ENCODE peak calls at places on chromosomes 6 and 20, in eight cellular contexts. G is tibial artery, T is substantia nigra, B is RWPE1, I is NCI-H2029, X is HepG2, H is germinal center, K is HFFc6. W is an unnamed sample.

GRCh38 chr6:41558033-41558807 is 12.0 kb downstream of the FOXP4 start:
- DNase-seq in G (no peak), T (no peak), B (no peak), I (no peak), X (no peak), H (no peak), K (no peak), W (no peak)

GRCh38 chr20:6074145-6074561 is 20.3 kb upstream of the LRRN4 start:
- DNase-seq in G (no peak), T (no peak), B (no peak), I (no peak), X (peak; percentile 88), H (peak; percentile 26), K (peak; percentile 7), W (no peak)

GRCh38 chr20:35978041-35978513 is 9.7 kb downstream of the CNBD2 start:
- DNase-seq in G (no peak), T (no peak), B (no peak), I (no peak), X (no peak), H (no peak), K (no peak), W (no peak)

GRCh38 chr6:129849456-129849855 is 11.7 kb downstream of the TMEM244 start:
- DNase-seq in G (no peak), T (no peak), B (peak; percentile 46), I (no peak), X (no peak), H (no peak), K (peak; percentile 70), W (no peak)

GRCh38 chr6:66032626-66033025 is 325.6 kb upstream of the EYS start:
- DNase-seq in G (no peak), T (no peak), B (no peak), I (no peak), X (no peak), H (no peak), K (no peak), W (no peak)

GRCh38 chr6:31660224-31660997 is at the start of gene C6orf47:
- DNase-seq in G (peak; percentile 88), T (peak; percentile 64), B (peak; percentile 80), I (peak; percentile 67), X (peak; percentile 79), H (peak; percentile 88), K (peak; percentile 52), W (peak; percentile 71)

GRCh38 chr20:47688385-47689381 is 96.6 kb downstream of the SULF2 start:
- DNase-seq in G (no peak), T (no peak), B (no peak), I (no peak), X (no peak), H (no peak), K (no peak), W (no peak)

GRCh38 chr20:62741191-62741676 is 32.6 kb downstream of the NTSR1 start:
- DNase-seq in G (no peak), T (no peak), B (no peak), I (no peak), X (no peak), H (no peak), K (no peak), W (no peak)

GRCh38 chr6:43733471-43734293 is 36.3 kb upstream of the VEGFA start:
- DNase-seq in G (no peak), T (no peak), B (peak; percentile 46), I (no peak), X (no peak), H (no peak), K (no peak), W (no peak)

GRCh38 chr6:159842035-159842434 is 42.0 kb downstream of the PNLDC1 start:
- DNase-seq in G (no peak), T (no peak), B (no peak), I (no peak), X (peak; percentile 51), H (no peak), K (peak; percentile 23), W (no peak)

GRCh38 chr6:15374119-15374518 is 128.2 kb downstream of the JARID2 start:
- DNase-seq in G (no peak), T (no peak), B (no peak), I (no peak), X (no peak), H (no peak), K (no peak), W (no peak)

GRCh38 chr6:4774296-4774695 is 1.9 kb upstream of the CDYL start:
- DNase-seq in G (no peak), T (no peak), B (no peak), I (no peak), X (no peak), H (no peak), K (no peak), W (no peak)

GRCh38 chr20:39524371-39524911 is 562.3 kb downstream of the DHX35 start:
- DNase-seq in G (no peak), T (no peak), B (no peak), I (peak; percentile 2), X (no peak), H (no peak), K (no peak), W (no peak)

GRCh38 chr6:116280960-116281316 is 1.2 kb upstream of the TSPYL1 start:
- DNase-seq in G (no peak), T (no peak), B (no peak), I (no peak), X (no peak), H (no peak), K (no peak), W (no peak)

GRCh38 chr20:58697867-58698703 is 5.5 kb downstream of the NPEPL1 start:
- DNase-seq in G (no peak), T (no peak), B (no peak), I (no peak), X (no peak), H (no peak), K (no peak), W (no peak)

GRCh38 chr20:952196-952795 is 36.2 kb upstream of the ANGPT4 start:
- DNase-seq in G (no peak), T (no peak), B (no peak), I (no peak), X (no peak), H (no peak), K (no peak), W (no peak)

GRCh38 chr6:129598244-129599187 is 111.5 kb downstream of the ARHGAP18 start:
- DNase-seq in G (no peak), T (no peak), B (peak; percentile 77), I (peak; percentile 34), X (peak; percentile 67), H (peak; percentile 51), K (peak; percentile 63), W (peak; percentile 54)

GRCh38 chr20:17835941-17836861 is 132.4 kb downstream of the SNX5 start:
- DNase-seq in G (peak; percentile 74), T (no peak), B (no peak), I (no peak), X (no peak), H (no peak), K (peak; percentile 56), W (no peak)

GRCh38 chr20:49908258-49908565 is 7.1 kb downstream of the SPATA2 start:
- DNase-seq in G (no peak), T (no peak), B (no peak), I (no peak), X (no peak), H (no peak), K (no peak), W (no peak)

GRCh38 chr6:89776583-89777233 is 42.9 kb downstream of the MDN1 start:
- DNase-seq in G (no peak), T (no peak), B (no peak), I (no peak), X (peak; percentile 28), H (no peak), K (no peak), W (no peak)

GRCh38 chr6:130520235-130520634 is 154.4 kb downstream of the TMEM200A start:
- DNase-seq in G (no peak), T (no peak), B (no peak), I (no peak), X (no peak), H (no peak), K (peak; percentile 25), W (no peak)

GRCh38 chr6:125989631-125990030 is 3.3 kb downstream of the TRMT11 start:
- DNase-seq in G (no peak), T (no peak), B (no peak), I (no peak), X (peak; percentile 74), H (no peak), K (no peak), W (no peak)

GRCh38 chr20:31608256-31608980 is 3.3 kb downstream of the ID1 start:
- DNase-seq in G (peak; percentile 73), T (peak; percentile 22), B (peak; percentile 92), I (peak; percentile 97), X (peak; percentile 100), H (no peak), K (peak; percentile 45), W (peak; percentile 92)

GRCh38 chr6:72328775-72329174 is 293.1 kb upstream of the KCNQ5 start:
- DNase-seq in G (no peak), T (no peak), B (peak; percentile 5), I (no peak), X (no peak), H (no peak), K (no peak), W (no peak)

GRCh38 chr20:49983848-49984408 is 1.1 kb downstream of the SNAI1 start:
- DNase-seq in G (no peak), T (no peak), B (no peak), I (no peak), X (no peak), H (no peak), K (no peak), W (no peak)

GRCh38 chr20:11852801-11853200 is 64.9 kb upstream of the BTBD3 start:
- DNase-seq in G (no peak), T (no peak), B (peak; percentile 63), I (no peak), X (no peak), H (no peak), K (peak; percentile 11), W (no peak)

GRCh38 chr6:44650947-44651346 is 263.4 kb downstream of the CDC5L start:
- DNase-seq in G (no peak), T (no peak), B (no peak), I (no peak), X (no peak), H (no peak), K (peak; percentile 46), W (peak; percentile 47)

GRCh38 chr6:111804627-111805235 is 68.5 kb downstream of the FYN start:
- DNase-seq in G (peak; percentile 34), T (no peak), B (no peak), I (no peak), X (no peak), H (no peak), K (peak; percentile 43), W (peak; percentile 68)

GRCh38 chr6:40894962-40895799 is 143.8 kb downstream of the UNC5CL start:
- DNase-seq in G (peak; percentile 27), T (peak; percentile 32), B (peak; percentile 59), I (no peak), X (peak; percentile 43), H (no peak), K (peak; percentile 64), W (peak; percentile 59)

GRCh38 chr6:72466971-72467566 is 154.8 kb upstream of the KCNQ5 start:
- DNase-seq in G (no peak), T (peak; percentile 0), B (no peak), I (peak; percentile 53), X (no peak), H (no peak), K (no peak), W (no peak)

GRCh38 chr20:12198281-12198680 is 280.6 kb downstream of the BTBD3 start:
- DNase-seq in G (no peak), T (no peak), B (no peak), I (no peak), X (no peak), H (no peak), K (no peak), W (no peak)

GRCh38 chr6:111676383-111676782 is 70.7 kb upstream of the TRAF3IP2 start:
- DNase-seq in G (no peak), T (no peak), B (no peak), I (no peak), X (peak; percentile 85), H (no peak), K (no peak), W (no peak)

GRCh38 chr20:58707770-58708169 is 15.2 kb downstream of the NPEPL1 start:
- DNase-seq in G (no peak), T (no peak), B (no peak), I (no peak), X (no peak), H (no peak), K (no peak), W (no peak)

GRCh38 chr6:73929421-73929820 is 233.4 kb downstream of the CD109 start:
- DNase-seq in G (no peak), T (no peak), B (peak; percentile 66), I (no peak), X (no peak), H (no peak), K (peak; percentile 7), W (no peak)

W was measured in kidney glomerular epithelial cell.